ENCODE peak calls at places on chromosomes 7 and 10, in four cellular contexts. O, U, K and W are unnamed samples.

GRCh38 chr7:47720141-47720906 is 138.4 kb upstream of the TNS3 start:
- DNase-seq in O (no peak), U (no peak), K (no peak), W (peak)

GRCh38 chr10:49649294-49649693 is 30.2 kb upstream of the C10orf53 start:
- DNase-seq in O (no peak), U (no peak), K (no peak), W (no peak)

GRCh38 chr10:133182791-133183645 is 23.0 kb downstream of the KNDC1 start:
- DNase-seq in O (no peak), U (no peak), K (no peak), W (no peak)

GRCh38 chr10:131750973-131751826 is 149.6 kb upstream of the PPP2R2D start:
- DNase-seq in O (no peak), U (peak), K (no peak), W (no peak)

GRCh38 chr7:75967573-75967997 is 26.8 kb downstream of the TMEM120A start:
- DNase-seq in O (no peak), U (no peak), K (no peak), W (peak)

GRCh38 chr10:124417846-124418725 is 637 bp downstream of the OAT start:
- DNase-seq in O (no peak), U (peak), K (no peak), W (peak)

GRCh38 chr10:97399843-97400545 is 1.1 kb downstream of the RRP12 start:
- DNase-seq in O (peak), U (peak), K (no peak), W (peak)

GRCh38 chr7:91383186-91383585 is 119.0 kb downstream of the FZD1 start:
- DNase-seq in O (no peak), U (no peak), K (no peak), W (no peak)

GRCh38 chr7:2527505-2528464 is 8.2 kb downstream of the LFNG start:
- DNase-seq in O (peak), U (peak), K (no peak), W (no peak)

GRCh38 chr7:149334930-149335329 is 72.9 kb downstream of the ZNF783 start:
- DNase-seq in O (no peak), U (no peak), K (no peak), W (no peak)

GRCh38 chr7:37901890-37902524 is 14.6 kb downstream of the SFRP4 start:
- DNase-seq in O (peak), U (peak), K (no peak), W (no peak)

GRCh38 chr7:44595934-44596635 is 10.3 kb upstream of the OGDH start:
- DNase-seq in O (no peak), U (no peak), K (no peak), W (no peak)

GRCh38 chr10:29486466-29486865 is 148.3 kb downstream of the SVIL start:
- DNase-seq in O (no peak), U (no peak), K (no peak), W (no peak)

GRCh38 chr7:151091003-151091402 is 4.7 kb downstream of the AGAP3 start:
- DNase-seq in O (no peak), U (no peak), K (no peak), W (no peak)

GRCh38 chr7:16991551-16991950 is 109.8 kb upstream of the AGR3 start:
- DNase-seq in O (no peak), U (peak), K (no peak), W (no peak)

GRCh38 chr7:16986775-16987174 is 105.0 kb upstream of the AGR3 start:
- DNase-seq in O (no peak), U (no peak), K (no peak), W (no peak)

GRCh38 chr7:16985621-16986020 is 103.8 kb upstream of the AGR3 start:
- DNase-seq in O (no peak), U (no peak), K (no peak), W (no peak)

GRCh38 chr7:16993543-16993942 is 111.8 kb upstream of the AGR3 start:
- DNase-seq in O (no peak), U (no peak), K (no peak), W (no peak)

GRCh38 chr7:16989883-16990413 is 108.2 kb upstream of the AGR3 start:
- DNase-seq in O (no peak), U (peak), K (no peak), W (no peak)
- TF ChIP-seq NFIC in O (peak), U (peak), K (no peak), W (no peak)

GRCh38 chr10:103441206-103441605 is 11.0 kb downstream of the CALHM2 start:
- DNase-seq in O (no peak), U (no peak), K (no peak), W (no peak)
- TF ChIP-seq NFIC in O (no peak), U (no peak), K (no peak), W (no peak)

GRCh38 chr10:129965940-129966339 is 1.9 kb upstream of the EBF3 start:
- DNase-seq in O (no peak), U (no peak), K (no peak), W (no peak)

GRCh38 chr10:129963831-129964501 is at the start of gene EBF3:
- DNase-seq in O (peak), U (no peak), K (no peak), W (peak)

GRCh38 chr10:129966370-129966769 is 2.3 kb upstream of the EBF3 start:
- DNase-seq in O (no peak), U (no peak), K (no peak), W (no peak)

GRCh38 chr10:129964611-129965417 is 740 bp upstream of the EBF3 start:
- DNase-seq in O (no peak), U (no peak), K (no peak), W (no peak)

GRCh38 chr10:129965418-129965793 is 1.3 kb upstream of the EBF3 start:
- DNase-seq in O (no peak), U (no peak), K (no peak), W (no peak)
- TF ChIP-seq NFIC in O (no peak), U (no peak), K (no peak), W (no peak)

DNA sequence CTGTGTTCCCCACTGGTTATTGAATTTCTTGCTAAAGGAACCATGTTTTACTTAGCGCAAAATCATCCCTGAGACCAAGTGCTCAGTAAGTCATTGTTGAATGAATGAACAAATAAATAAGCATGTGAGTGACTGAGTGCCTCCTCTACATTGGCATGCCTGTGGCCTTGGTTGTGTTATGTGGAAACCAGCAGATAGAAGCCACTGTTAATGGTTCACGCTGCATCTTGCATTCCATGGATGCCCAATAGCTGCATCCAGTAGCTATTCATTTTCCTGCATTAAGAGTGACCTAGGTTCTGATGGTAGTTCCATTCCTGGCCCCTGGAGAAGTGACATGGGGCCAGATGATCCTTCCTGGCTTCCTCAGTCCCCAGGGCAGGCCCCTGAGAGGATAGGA is 113.3 kb upstream of the BMPER start:
- DNase-seq in O (no peak), U (no peak), K (no peak), W (no peak)
- TF ChIP-seq NFIC in O (no peak), U (no peak), K (no peak), W (no peak)

GRCh38 chr7:74625446-74625845 is 32.1 kb upstream of the GTF2I start:
- DNase-seq in O (no peak), U (peak), K (no peak), W (no peak)
- TF ChIP-seq NFIC in O (no peak), U (no peak), K (no peak), W (no peak)

GRCh38 chr7:79702116-79702515 is 248.6 kb upstream of the MAGI2 start:
- DNase-seq in O (no peak), U (no peak), K (no peak), W (no peak)
- TF ChIP-seq NFIC in O (no peak), U (no peak), K (no peak), W (no peak)

GRCh38 chr7:30923774-30924413 is 12.2 kb downstream of the AQP1 start:
- DNase-seq in O (no peak), U (no peak), K (no peak), W (peak)
- TF ChIP-seq NFIC in O (no peak), U (no peak), K (no peak), W (no peak)

GRCh38 chr10:104906112-104906511 is 265.0 kb downstream of the SORCS3 start:
- DNase-seq in O (no peak), U (no peak), K (no peak), W (no peak)
- TF ChIP-seq NFIC in O (no peak), U (no peak), K (no peak), W (no peak)

GRCh38 chr7:73369622-73370021 is 41.7 kb downstream of the FKBP6 start:
- DNase-seq in O (peak), U (no peak), K (no peak), W (no peak)
- TF ChIP-seq NFIC in O (no peak), U (no peak), K (no peak), W (no peak)